ENCODE peak calls at places on chromosomes 3 and 15, in four cellular contexts. F, P, X and E are unnamed samples.

GRCh38 chr15:88629071-88629470 is 7.9 kb downstream of the AEN start:
- DNase-seq in P (no peak), F (no peak), X (no peak), E (no peak)

GRCh38 chr3:16840111-16840444 is 44.7 kb upstream of the PLCL2 start:
- DNase-seq in X (no peak), P (no peak), F (no peak), E (no peak)

GRCh38 chr15:75904241-75904631 is 558 bp downstream of the FBXO22 start:
- DNase-seq in X (no peak), F (peak), P (peak), E (no peak)

GRCh38 chr3:177213806-177214528 is 16.7 kb upstream of the TBL1XR1 start:
- DNase-seq in P (no peak), X (no peak), F (no peak), E (no peak)

GRCh38 chr15:74789171-74789627 is 7.3 kb downstream of the CSK start:
- DNase-seq in F (no peak), X (no peak), P (no peak), E (no peak)

GRCh38 chr3:39096775-39097174 is 10.7 kb downstream of the GORASP1 start:
- DNase-seq in X (peak), P (peak), F (no peak), E (no peak)

GRCh38 chr3:169710619-169711018 is 47.1 kb upstream of the MECOM start:
- DNase-seq in P (peak), X (no peak), F (peak), E (no peak)

GRCh38 chr3:4985330-4986174 is 6.3 kb downstream of the BHLHE40 start:
- DNase-seq in P (peak), F (no peak), X (no peak), E (no peak)

GRCh38 chr3:170598091-170598502 is 12.2 kb upstream of the SLC7A14 start:
- DNase-seq in F (no peak), P (no peak), X (no peak), E (no peak)

GRCh38 chr3:38297947-38298711 is 16.0 kb downstream of the SLC22A14 start:
- DNase-seq in X (no peak), P (peak), F (peak), E (no peak)

GRCh38 chr15:63301088-63301487 is 23.7 kb downstream of the APH1B start:
- DNase-seq in P (no peak), X (no peak), F (no peak), E (no peak)

GRCh38 chr15:68994149-68994548 is 20.3 kb upstream of the NOX5 start:
- DNase-seq in F (no peak), P (peak), X (no peak), E (no peak)

GRCh38 chr15:74320358-74321247 is 46.8 kb downstream of the CYP11A1 start:
- DNase-seq in F (peak), P (peak), X (peak), E (no peak)

GRCh38 chr15:25864966-25865365 is 1.8 kb upstream of the ATP10A start:
- DNase-seq in X (no peak), P (peak), F (no peak), E (no peak)

GRCh38 chr3:128382221-128382807 is 84.4 kb downstream of the DNAJB8 start:
- DNase-seq in X (no peak), F (no peak), P (no peak), E (no peak)

GRCh38 chr3:57152150-57152549 is 13.0 kb downstream of the IL17RD start:
- DNase-seq in P (no peak), X (no peak), F (no peak), E (no peak)

GRCh38 chr3:149145361-149145760 is 15.9 kb downstream of the HPS3 start:
- DNase-seq in X (no peak), F (no peak), P (no peak), E (no peak)
- H3K9ac ChIP-seq in X (no peak), F (no peak), P (no peak), E (no peak)

DNA sequence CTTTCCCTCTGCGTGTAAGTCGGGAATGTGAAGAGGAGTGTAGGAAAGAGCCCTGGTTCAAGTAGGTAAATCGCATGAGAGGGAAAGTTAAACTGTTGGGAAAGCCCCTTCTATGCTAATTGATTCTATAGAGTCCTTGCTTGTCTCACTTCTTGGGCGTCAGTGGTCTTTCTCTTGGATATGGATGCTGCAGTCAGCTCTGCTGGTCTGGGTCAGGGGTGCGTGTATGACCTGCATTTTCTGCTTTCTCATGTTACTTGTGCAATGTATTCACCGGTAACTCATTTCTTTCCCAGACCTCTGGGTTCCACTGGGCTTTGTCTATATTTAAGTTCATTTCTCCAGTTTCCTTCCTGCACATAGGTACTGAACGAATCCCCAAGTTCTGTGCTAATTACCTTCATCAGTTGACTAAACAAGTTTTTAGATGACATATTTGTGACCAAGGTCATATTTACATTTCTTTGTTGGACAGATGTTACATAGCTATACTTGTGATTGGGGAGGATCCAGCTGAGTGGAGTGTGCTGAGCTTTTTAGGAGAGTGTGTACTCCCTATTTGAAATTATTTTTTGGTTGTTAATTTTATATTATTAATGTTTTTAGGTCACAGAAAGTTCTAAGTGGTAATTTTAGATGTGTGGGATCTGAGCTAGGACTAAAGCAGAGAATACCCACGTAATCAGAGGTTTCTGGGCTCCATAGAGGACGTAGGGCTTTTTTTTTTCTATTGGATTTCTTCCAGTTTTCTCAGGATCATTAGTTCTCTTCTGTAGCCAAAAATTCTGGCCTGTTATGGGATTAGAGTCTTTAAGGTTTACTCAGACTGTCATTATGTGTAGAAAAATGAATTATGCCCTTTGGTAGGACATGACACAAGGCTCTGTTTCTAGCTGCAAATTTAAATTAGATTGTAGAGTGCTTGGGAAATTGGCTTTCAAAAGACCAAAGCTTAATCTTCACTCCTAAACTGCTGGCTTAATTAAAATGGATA is 1.6 kb downstream of the SETD5 start:
- DNase-seq in F (peak), X (no peak), P (peak), E (no peak)
- H3K9ac ChIP-seq in F (peak), X (peak), P (peak), E (peak)

GRCh38 chr3:150104564-150104963 is 133.9 kb upstream of the PFN2 start:
- DNase-seq in X (no peak), F (no peak), P (no peak), E (no peak)

GRCh38 chr3:150105886-150106612 is 135.4 kb upstream of the PFN2 start:
- DNase-seq in X (no peak), P (no peak), F (no peak), E (no peak)

GRCh38 chr3:150106752-150107428 is 136.2 kb upstream of the PFN2 start:
- DNase-seq in F (peak), X (peak), P (peak), E (peak)

GRCh38 chr3:150107429-150108175 is 136.9 kb upstream of the PFN2 start:
- DNase-seq in P (no peak), X (no peak), F (no peak), E (no peak)

GRCh38 chr3:150105025-150105424 is 134.3 kb upstream of the PFN2 start:
- DNase-seq in F (no peak), P (no peak), X (no peak), E (no peak)
- H3K9ac ChIP-seq in F (no peak), P (no peak), X (no peak), E (no peak)

DNA sequence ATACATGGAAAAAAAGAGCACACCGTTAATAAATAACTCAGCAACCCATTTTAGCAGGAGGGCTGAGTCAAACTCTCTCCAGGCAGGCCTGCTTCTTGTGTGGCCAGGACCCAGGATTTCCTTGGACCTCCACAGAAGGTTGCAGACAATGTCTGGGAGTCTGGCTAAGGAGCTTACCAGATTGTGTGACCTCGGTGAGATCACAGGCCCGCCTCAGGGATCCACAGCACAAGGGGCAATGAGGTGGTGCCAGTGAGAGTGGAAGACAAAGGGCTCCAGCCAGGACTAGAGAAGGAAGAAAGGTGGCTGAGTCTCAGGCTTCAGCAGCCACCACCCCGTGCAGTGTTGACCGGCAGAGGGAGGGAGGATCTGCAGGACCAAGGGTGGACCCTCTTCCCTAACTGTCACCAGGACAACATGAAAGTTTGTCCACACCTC is 32.2 kb upstream of the SEC22A start:
- DNase-seq in P (peak), F (no peak), X (no peak), E (no peak)
- H3K9ac ChIP-seq in P (no peak), F (no peak), X (no peak), E (no peak)

DNA sequence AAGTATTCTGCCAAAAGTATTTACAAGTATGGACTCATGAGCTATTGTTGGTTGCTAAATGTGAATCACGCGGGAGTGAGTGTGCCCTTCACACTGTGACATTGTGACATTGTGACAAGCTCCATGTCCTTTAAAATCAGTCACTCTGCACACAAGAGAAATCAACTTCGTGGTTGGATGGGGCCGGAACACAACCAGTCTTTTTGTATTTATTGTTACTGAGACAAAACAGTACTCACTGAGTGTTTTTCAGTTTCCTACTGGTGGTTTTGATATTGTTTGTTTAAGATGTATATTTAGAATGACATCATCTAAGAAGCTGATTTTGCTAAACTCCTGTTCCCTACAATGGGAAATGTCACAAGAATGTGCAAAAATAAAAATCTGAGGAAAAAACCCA is 30.3 kb downstream of the SYNM start:
- DNase-seq in X (no peak), F (peak), P (peak), E (no peak)
- H3K9ac ChIP-seq in X (no peak), F (no peak), P (no peak), E (no peak)

GRCh38 chr15:31291048-31291578 is 35.5 kb upstream of the KLF13 start:
- DNase-seq in X (no peak), F (no peak), P (no peak), E (no peak)

GRCh38 chr15:31295660-31296059 is 31.0 kb upstream of the KLF13 start:
- DNase-seq in X (no peak), P (no peak), F (no peak), E (no peak)

GRCh38 chr15:31294067-31294466 is 32.6 kb upstream of the KLF13 start:
- DNase-seq in F (no peak), X (no peak), P (no peak), E (no peak)

GRCh38 chr15:31292391-31293020 is 34.1 kb upstream of the KLF13 start:
- DNase-seq in P (no peak), F (no peak), X (no peak), E (no peak)

GRCh38 chr15:31293655-31294054 is 33.0 kb upstream of the KLF13 start:
- DNase-seq in X (no peak), F (no peak), P (no peak), E (no peak)
- H3K9ac ChIP-seq in X (no peak), F (no peak), P (no peak), E (no peak)